ENCODE peak calls at places on chromosomes 4 and X, in seven cellular contexts. K is breast epithelium; T is GM23338; M is psoas muscle; J is CD8-positive, alpha-beta T cell; G is fibroblast of lung; P is ovary. I is an unnamed sample.
A peak's percentile ranks its signal among the peaks of the same experiment; 100 is the strongest.

GRCh38 chr4:138347561-138347960 is 105.4 kb upstream of the SLC7A11 start:
- DNase-seq in P (no peak), K (no peak), J (no peak), G (no peak), M (no peak), T (no peak), I (no peak)

GRCh38 chr4:186900232-186900900 is 176.7 kb upstream of the FAT1 start:
- DNase-seq in G (peak; percentile 89), M (no peak), T (no peak), P (no peak), J (no peak), K (no peak), I (peak; percentile 89)

GRCh38 chr4:175536852-175537453 is 275.1 kb downstream of the GPM6A start:
- DNase-seq in M (no peak), J (no peak), K (no peak), T (peak; percentile 79), P (no peak), G (peak; percentile 56), I (peak; percentile 66)

GRCh38 chr4:7217453-7218310 is 25.3 kb downstream of the SORCS2 start:
- DNase-seq in P (no peak), K (no peak), J (no peak), T (no peak), M (no peak), G (peak; percentile 78), I (no peak)

GRCh38 chr4:159126716-159127115 is 23.8 kb downstream of the RAPGEF2 start:
- DNase-seq in G (no peak), J (no peak), M (no peak), P (no peak), K (no peak), T (no peak), I (no peak)

GRCh38 chr4:117239434-117239833 is 154.1 kb upstream of the TRAM1L1 start:
- DNase-seq in T (no peak), P (no peak), M (no peak), G (no peak), K (no peak), J (no peak), I (no peak)

GRCh38 chr4:185774076-185774731 is 37.8 kb downstream of the SORBS2 start:
- DNase-seq in P (no peak), J (no peak), T (no peak), G (no peak), K (no peak), M (no peak), I (peak; percentile 46)

GRCh38 chr4:174853629-174854028 is 24.6 kb upstream of the GLRA3 start:
- DNase-seq in J (no peak), T (no peak), M (no peak), P (no peak), K (no peak), G (no peak), I (no peak)

GRCh38 chrX:153438522-153438921 is 7.3 kb downstream of the TREX2 start:
- DNase-seq in T (no peak), G (peak; percentile 18), K (no peak), M (no peak), P (no peak), J (no peak), I (peak; percentile 39)

GRCh38 chr4:139735381-139736256 is 70.0 kb downstream of the MGST2 start:
- DNase-seq in K (no peak), T (peak; percentile 66), G (peak; percentile 35), M (peak; percentile 38), P (peak; percentile 67), J (no peak), I (peak; percentile 14)

GRCh38 chr4:13947921-13948320 is 320.4 kb upstream of the BOD1L1 start:
- DNase-seq in P (no peak), K (no peak), T (no peak), M (no peak), G (no peak), J (no peak), I (no peak)

GRCh38 chrX:110081320-110081719 is 78.4 kb downstream of the TMEM164 start:
- DNase-seq in K (no peak), M (no peak), J (no peak), G (no peak), P (no peak), T (no peak), I (no peak)

GRCh38 chr4:76308548-76308947 is 2.0 kb downstream of the STBD1 start:
- DNase-seq in M (peak; percentile 32), T (no peak), G (no peak), K (no peak), P (peak; percentile 46), J (no peak), I (peak; percentile 33)

GRCh38 chr4:61204353-61204752 is 4.2 kb downstream of the ADGRL3 start:
- DNase-seq in T (peak; percentile 55), K (no peak), J (no peak), P (no peak), M (no peak), G (peak; percentile 80), I (peak; percentile 19)

GRCh38 chr4:79882806-79883205 is 190.2 kb downstream of the ANTXR2 start:
- DNase-seq in K (no peak), P (no peak), G (peak; percentile 54), T (no peak), M (no peak), J (no peak), I (no peak)

GRCh38 chr4:140071806-140072205 is 82.2 kb downstream of the MAML3 start:
- DNase-seq in P (no peak), T (no peak), J (peak; percentile 49), G (peak; percentile 98), M (no peak), K (peak; percentile 62), I (peak; percentile 94)

GRCh38 chr4:140158234-140159030 is 4.4 kb upstream of the MAML3 start:
- DNase-seq in P (peak; percentile 41), K (no peak), M (no peak), T (no peak), G (peak; percentile 41), J (no peak), I (peak; percentile 34)

GRCh38 chr4:20313237-20314030 is 61.7 kb downstream of the SLIT2 start:
- DNase-seq in P (no peak), G (no peak), K (no peak), M (peak; percentile 16), J (no peak), T (peak; percentile 85), I (no peak)

GRCh38 chrX:39677987-39678840 is 419.5 kb downstream of the BCOR start:
- DNase-seq in T (no peak), J (no peak), M (no peak), G (peak; percentile 15), P (no peak), K (no peak), I (no peak)

GRCh38 chrX:66163447-66163846 is 600 bp upstream of the HEPH start:
- DNase-seq in T (no peak), G (no peak), K (no peak), P (no peak), J (no peak), M (no peak), I (no peak)
- H3K4me3 ChIP-seq in T (no peak overlapping the region), G (no peak overlapping the region), K (no peak overlapping the region), P (no peak overlapping the region), J (no peak overlapping the region), M (no peak overlapping the region), I (no peak overlapping the region)

GRCh38 chr4:41098093-41098492 is 116.2 kb downstream of the APBB2 start:
- DNase-seq in M (no peak), K (no peak), T (no peak), P (no peak), G (no peak), J (no peak), I (no peak)
- TF ChIP-seq CTCF in M (no peak), K (no peak), T (no peak), P (no peak), G (no peak), J (no peak), I (no peak)

DNA sequence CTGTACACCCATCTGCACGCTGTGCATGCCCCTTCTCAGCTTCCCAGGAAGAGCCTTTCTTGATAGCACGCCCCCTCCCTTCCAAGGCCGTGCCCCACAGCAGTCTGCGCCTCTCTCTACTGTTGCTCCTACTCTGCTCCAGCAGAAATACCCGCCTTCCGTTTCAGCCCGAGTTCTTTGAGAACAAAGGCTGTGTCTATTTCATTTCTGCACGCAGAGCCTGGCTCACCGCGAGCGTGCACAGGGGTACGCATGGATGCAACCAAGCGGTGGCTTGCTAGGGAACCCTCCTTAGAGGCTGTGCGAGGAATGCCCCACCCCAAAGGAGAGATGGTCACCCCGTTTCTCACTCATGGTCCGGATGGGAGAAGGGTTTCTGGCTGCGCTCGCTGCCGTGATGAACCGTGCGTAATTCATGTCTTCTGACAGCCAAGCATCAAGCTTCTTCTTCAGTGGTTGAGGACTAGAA is 448 bp downstream of the AADAT start:
- DNase-seq in T (peak; percentile 55), M (no peak), J (no peak), P (peak; percentile 21), K (no peak), G (peak; percentile 61), I (peak; percentile 52)
- H3K4me3 ChIP-seq in T (peak overlapping the region; percentile 75), M (peak overlapping the region; percentile 76), J (no peak overlapping the region), P (peak overlapping the region; percentile 59), K (peak overlapping the region; percentile 63), G (peak overlapping the region; percentile 66), I (peak overlapping the region; percentile 68)

GRCh38 chr4:142282870-142283431 is 563.1 kb downstream of the INPP4B start:
- DNase-seq in K (no peak), G (no peak), M (no peak), T (peak; percentile 71), J (no peak), P (no peak), I (peak; percentile 28)
- TF ChIP-seq CTCF in K (peak; percentile 25), G (peak; percentile 54), M (no peak), T (peak; percentile 66), J (peak; percentile 78), P (no peak), I (peak; percentile 51)

DNA sequence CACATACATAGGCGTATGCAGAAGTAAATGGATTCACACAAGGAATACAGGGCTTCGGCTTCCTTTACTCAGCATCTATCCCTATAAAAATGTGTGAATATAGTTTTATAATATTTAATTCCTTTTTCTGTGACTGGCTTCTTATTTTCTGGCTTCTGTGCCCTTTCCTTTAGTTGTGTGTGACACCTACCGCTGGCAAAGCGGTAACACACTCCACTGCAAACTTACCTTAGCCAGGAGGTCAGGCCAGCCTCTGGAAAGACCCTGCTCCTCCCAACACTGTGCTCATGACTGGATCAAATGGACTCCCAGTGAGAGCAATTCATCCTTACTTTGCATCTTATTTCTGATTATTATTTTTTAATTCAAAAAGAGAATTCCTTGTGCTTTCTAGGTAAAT is 244.2 kb downstream of the ANK2 start:
- DNase-seq in K (no peak), P (no peak), T (peak; percentile 26), M (no peak), G (peak; percentile 20), J (no peak), I (peak; percentile 44)
- H3K4me3 ChIP-seq in K (peak overlapping the region; percentile 19), P (peak overlapping the region; percentile 10), T (peak overlapping the region; percentile 37), M (peak overlapping the region; percentile 29), G (peak overlapping the region; percentile 42), J (no peak overlapping the region), I (peak overlapping the region; percentile 26)

GRCh38 chr4:4761128-4761991 is 98.1 kb upstream of the MSX1 start:
- DNase-seq in M (no peak), K (no peak), G (no peak), T (peak; percentile 87), P (no peak), J (no peak), I (no peak)
- TF ChIP-seq CTCF in M (no peak), K (no peak), G (peak; percentile 28), T (peak; percentile 74), P (no peak), J (no peak), I (no peak)

GRCh38 chr4:89109841-89110540 is 1.3 kb upstream of the TIGD2 start:
- DNase-seq in P (no peak), J (no peak), T (peak; percentile 21), M (no peak), G (no peak), K (no peak), I (no peak)
- H3K4me3 ChIP-seq in P (peak overlapping the region; percentile 86), J (peak overlapping the region; percentile 80), T (peak overlapping the region; percentile 64), M (peak overlapping the region; percentile 86), G (no peak overlapping the region), K (peak overlapping the region; percentile 89), I (no peak overlapping the region)